ENCODE peak calls at places on chromosomes 7 and 10, in nine cellular contexts. O is thoracic aorta; E is ovary; B is HCT116; U is right lobe of liver; J is foreskin keratinocyte; N is astrocyte; A is CD8-positive, alpha-beta T cell; Q is Panc1. R is an unnamed sample. For H3K4me1, the result is how much of the 10 kb centered on the place peaks cover.

GRCh38 chr10:116974442-116975005 is 30.5 kb downstream of the SHTN1 start:
- DNase-seq in N (peak), A (no peak), E (no peak), J (peak), U (no peak), B (peak), O (no peak), Q (no peak), R (no peak)

GRCh38 chr7:14023838-14024237 is 34.4 kb upstream of the ETV1 start:
- DNase-seq in Q (no peak), B (no peak), O (no peak), J (no peak), N (peak), U (no peak), E (no peak), A (no peak), R (no peak)

GRCh38 chr7:80721880-80722595 is 83.6 kb downstream of the CD36 start:
- DNase-seq in A (no peak), E (peak), Q (peak), J (peak), B (peak), N (peak), O (no peak), U (no peak), R (no peak)

GRCh38 chr7:106110238-106110560 is 1.9 kb downstream of the SYPL1 start:
- DNase-seq in A (no peak), B (no peak), E (no peak), J (peak), N (no peak), Q (no peak), U (no peak), O (no peak), R (no peak)

GRCh38 chr7:123355576-123356195 is 155.9 kb upstream of the SLC13A1 start:
- DNase-seq in U (no peak), J (no peak), B (peak), N (peak), Q (no peak), E (no peak), A (no peak), O (no peak), R (no peak)

GRCh38 chr10:89426230-89426868 is 12.0 kb downstream of the IFIT5 start:
- DNase-seq in J (peak), U (no peak), A (no peak), E (peak), B (no peak), O (no peak), Q (peak), N (peak), R (peak)

GRCh38 chr7:97635622-97636021 is 96.3 kb upstream of the TAC1 start:
- DNase-seq in J (no peak), N (no peak), Q (no peak), U (no peak), B (no peak), O (no peak), A (no peak), E (no peak), R (no peak)

GRCh38 chr7:158357106-158357897 is 230.3 kb downstream of the PTPRN2 start:
- DNase-seq in U (no peak), O (no peak), J (no peak), A (no peak), Q (no peak), B (no peak), E (no peak), N (no peak), R (no peak)

GRCh38 chr7:12709731-12710502 is 22.5 kb downstream of the ARL4A start:
- DNase-seq in B (no peak), E (no peak), N (peak), U (no peak), A (no peak), J (no peak), O (no peak), Q (no peak), R (no peak)

DNA sequence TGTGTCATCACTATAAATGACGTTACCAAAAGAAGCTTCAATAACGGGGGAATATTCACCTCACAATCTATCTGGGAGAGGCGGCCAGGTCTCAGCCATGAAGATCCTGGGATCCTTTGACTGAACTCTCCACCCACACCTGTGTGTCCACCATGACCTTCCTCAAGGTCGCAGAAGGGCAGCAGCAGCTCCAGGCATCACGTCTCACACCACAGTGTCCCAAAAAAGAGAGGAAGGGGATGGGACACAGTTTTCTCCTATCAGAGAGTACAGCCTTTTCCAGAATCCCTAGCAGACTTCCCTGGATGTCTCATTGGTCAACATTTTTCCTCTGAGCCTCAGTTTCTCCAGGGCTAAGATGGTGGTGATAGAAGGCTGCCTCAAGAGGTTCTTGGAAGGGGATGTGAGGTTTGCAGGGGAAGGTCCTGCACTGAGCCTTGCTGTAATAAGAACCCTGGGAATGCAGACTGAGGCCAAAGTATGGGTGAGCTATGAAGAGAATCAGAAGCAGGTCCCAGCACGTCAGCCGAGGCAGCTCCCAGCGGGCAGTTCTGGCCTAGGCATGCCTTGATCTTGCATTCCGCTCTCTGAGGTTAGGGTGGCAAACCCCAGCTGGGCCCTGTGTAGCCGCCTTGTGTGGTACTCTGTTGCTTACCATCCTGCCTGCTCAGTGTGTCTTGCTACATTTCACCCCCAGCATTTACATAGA is 63.8 kb downstream of the COL26A1 start:
- DNase-seq in Q (no peak), E (no peak), U (no peak), B (no peak), O (no peak), N (no peak), J (peak), A (no peak), R (no peak)
- H3K4me1 ChIP-seq in Q (under half), E (under half), U (under half), B (under half), O (under half), N (under half), J (under half), A (under half), R (under half)

DNA sequence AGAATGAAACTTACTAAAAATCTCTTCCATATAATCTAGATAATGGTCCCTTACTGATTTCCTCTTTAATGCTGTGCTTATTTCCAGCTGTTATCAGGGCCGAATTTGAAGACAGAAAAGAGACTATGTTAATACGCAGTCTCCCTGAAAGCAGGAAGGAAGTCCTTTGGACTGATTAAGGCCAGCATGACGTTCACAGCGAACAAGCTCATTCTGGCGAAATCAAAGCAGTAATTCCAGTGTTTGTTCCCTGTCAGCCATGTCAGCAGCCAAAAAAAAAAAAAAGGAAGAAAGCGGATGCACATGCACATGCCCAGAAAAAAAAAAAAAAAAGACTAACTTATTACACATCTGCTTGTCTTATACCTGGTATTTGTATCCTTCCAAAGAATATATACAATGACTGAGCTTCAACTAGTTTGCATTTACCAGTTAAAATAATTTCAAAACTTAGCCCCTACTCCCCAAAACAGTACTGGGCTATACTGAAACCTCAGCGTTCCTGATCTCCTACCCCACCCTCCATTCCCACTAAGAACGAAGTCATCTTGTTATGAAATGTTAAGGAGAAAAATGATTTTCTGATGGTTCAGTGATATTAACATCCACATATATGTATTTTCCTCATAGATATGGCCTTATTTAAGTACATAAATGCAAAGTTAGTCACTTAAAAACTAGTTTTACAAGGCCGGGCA is 29.0 kb upstream of the ANAPC16 start:
- DNase-seq in Q (no peak), O (no peak), B (no peak), A (no peak), U (no peak), N (no peak), J (peak), E (no peak), R (no peak)
- H3K27ac ChIP-seq in Q (peak), O (peak), B (no peak), A (no peak), U (peak), N (no peak), J (no peak), E (peak), R (no peak)

GRCh38 chr10:22626784-22627183 is 87.6 kb downstream of the PIP4K2A start:
- DNase-seq in U (no peak), O (no peak), B (no peak), J (no peak), E (no peak), A (no peak), N (no peak), Q (no peak), R (no peak)

GRCh38 chr10:22629843-22630228 is 84.5 kb downstream of the PIP4K2A start:
- DNase-seq in B (no peak), O (no peak), N (no peak), U (no peak), Q (no peak), A (no peak), J (no peak), E (no peak), R (no peak)

GRCh38 chr10:22630229-22631174 is 83.9 kb downstream of the PIP4K2A start:
- DNase-seq in N (peak), J (peak), A (no peak), Q (no peak), U (no peak), B (no peak), O (no peak), E (no peak), R (no peak)

GRCh38 chr10:22629126-22629525 is 85.3 kb downstream of the PIP4K2A start:
- DNase-seq in Q (no peak), E (no peak), A (no peak), B (no peak), N (no peak), U (no peak), J (no peak), O (no peak), R (no peak)

DNA sequence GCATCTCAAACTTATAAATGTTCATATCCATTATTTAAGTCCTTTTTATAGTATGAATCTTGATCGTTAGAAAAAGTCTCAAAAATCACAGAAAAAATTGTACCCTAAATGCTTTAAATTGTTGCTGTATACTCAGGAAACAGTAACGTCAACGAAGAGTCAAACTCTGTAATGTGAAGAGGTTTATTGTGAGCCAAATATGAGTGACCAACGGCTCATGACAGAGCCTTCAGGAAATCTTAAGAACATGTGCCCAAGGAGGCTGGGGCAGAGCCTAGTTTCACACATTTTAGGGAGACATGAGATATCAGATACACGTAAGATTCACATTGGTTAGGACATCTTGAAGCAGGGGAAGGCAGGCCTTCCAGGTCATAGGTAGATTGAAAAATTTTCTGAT is 86.1 kb downstream of the PIP4K2A start:
- DNase-seq in B (no peak), N (no peak), J (no peak), O (no peak), Q (no peak), U (no peak), A (no peak), E (no peak), R (no peak)
- H3K4me1 ChIP-seq in B (half or more), N (under half), J (under half), O (under half), Q (under half), U (under half), A (half or more), E (under half), R (under half)

GRCh38 chr7:34991938-34992840 is 45.1 kb downstream of the DPY19L1 start:
- DNase-seq in A (peak), B (peak), N (peak), O (no peak), U (no peak), Q (no peak), J (peak), E (no peak), R (no peak)
- H3K27ac ChIP-seq in A (no peak), B (peak), N (peak), O (no peak), U (no peak), Q (no peak), J (peak), E (no peak), R (no peak)

DNA sequence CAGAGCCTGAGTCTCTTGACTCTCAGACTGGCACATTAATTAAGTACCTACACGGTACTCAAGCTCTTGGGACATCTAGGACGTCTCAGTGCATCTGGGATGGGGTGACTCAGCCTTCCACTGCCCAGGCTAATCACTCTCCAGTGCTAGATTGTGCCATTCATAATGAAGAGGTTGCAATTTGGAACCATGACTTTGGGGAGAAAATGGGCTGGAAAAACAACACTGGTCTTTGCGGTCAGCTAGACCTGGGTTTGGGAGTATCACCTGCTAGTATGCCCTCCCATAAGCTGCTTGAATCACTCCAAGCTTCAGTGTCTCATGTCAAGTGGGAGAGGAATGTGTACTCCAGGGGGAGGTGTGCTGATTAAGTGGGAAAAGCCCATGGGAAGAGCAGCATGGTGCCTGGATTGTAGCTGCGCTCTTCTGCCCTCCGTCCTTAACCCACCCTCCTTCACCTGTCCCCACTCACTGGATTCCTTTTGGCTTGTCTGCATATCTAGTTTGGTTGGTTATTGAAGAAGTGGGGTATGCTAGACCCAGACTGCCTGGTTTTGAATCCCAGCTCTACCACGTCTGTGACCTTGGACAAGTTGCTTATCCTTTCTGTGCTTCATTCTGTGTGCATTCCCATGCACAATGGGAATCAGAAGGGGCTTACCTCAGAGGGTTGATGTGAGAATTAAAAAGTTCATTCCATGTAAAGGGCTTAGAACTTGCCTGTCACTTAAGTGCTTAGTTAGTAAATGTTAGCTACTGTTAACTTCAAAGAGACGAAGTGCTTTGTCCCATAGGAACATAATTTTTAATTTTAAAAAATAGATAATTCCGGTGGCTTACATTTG is 3.8 kb downstream of the NFE2L3 start:
- DNase-seq in A (no peak), J (peak), U (no peak), O (no peak), E (no peak), B (no peak), Q (no peak), N (peak), R (no peak)
- H3K4me1 ChIP-seq in A (under half), J (under half), U (under half), O (under half), E (under half), B (half or more), Q (half or more), N (half or more), R (under half)

DNA sequence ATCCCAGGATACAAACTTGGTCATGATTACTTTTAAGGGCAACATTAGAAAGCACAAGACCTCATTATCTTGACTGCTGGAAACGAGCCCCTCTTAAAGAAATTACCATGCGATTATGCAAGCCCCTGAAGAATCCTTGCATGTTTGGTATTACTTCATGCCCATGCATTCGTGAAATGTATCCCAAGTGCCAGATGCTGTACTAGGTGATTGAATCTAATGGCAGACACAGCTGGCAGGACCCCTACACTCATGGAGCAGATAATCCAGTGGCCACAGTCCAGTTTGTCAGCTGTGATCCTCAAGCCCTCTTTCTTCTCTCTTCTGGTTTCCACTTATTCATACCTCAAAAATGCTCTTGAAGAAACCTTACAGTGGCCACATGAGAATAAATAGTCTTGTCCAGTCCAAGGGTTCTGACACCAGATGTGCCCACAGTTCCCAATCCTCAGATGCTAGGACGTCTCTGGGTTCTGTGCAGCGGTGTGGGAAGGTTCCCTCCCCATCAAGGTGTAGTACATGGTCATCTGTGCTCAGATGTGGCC is 103.6 kb upstream of the HABP2 start:
- DNase-seq in O (no peak), E (no peak), U (no peak), J (no peak), A (no peak), B (no peak), N (no peak), Q (no peak), R (no peak)
- H3K27ac ChIP-seq in O (no peak), E (no peak), U (no peak), J (no peak), A (no peak), B (no peak), N (no peak), Q (no peak), R (no peak)

DNA sequence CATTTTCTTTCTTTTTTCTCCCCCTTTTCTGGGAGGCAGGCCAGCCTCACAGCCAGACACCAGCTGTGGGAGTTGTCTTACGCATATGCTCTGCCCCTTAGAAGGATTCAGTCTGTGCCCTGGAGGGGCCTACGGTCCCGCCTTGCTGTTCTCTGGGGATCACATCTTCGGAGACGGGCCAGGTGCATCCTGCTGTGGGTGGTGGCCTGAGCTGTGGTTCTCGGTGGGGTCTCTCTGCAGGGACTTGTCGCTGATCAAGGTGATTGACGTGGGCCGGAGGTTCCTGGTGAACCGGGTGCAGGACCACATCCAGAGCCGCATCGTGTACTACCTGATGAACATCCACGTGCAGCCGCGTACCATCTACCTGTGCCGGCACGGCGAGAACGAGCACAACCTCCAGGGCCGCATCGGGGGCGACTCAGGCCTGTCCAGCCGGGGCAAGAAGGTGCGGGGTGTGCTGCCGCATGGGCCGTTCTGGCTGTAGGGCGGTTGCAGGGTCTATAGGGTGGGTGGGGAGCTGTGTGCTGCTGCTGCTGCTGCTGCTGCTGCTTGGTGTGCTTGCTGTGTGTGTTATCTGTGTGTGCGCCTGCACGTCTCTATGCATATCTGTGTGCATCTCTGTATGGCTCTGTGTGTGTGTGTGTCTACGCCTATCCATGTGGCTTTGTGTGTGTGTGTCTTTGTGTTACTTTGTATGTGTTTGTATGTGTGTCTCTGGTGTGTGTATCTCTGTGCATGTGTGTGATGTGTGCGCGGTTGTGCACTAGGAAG is 17.9 kb downstream of the PFKFB3 start:
- DNase-seq in E (no peak), U (no peak), B (no peak), O (no peak), Q (no peak), A (no peak), N (no peak), J (no peak), R (no peak)
- H3K4me1 ChIP-seq in E (under half), U (under half), B (under half), O (under half), Q (under half), A (under half), N (under half), J (under half), R (under half)